ENCODE peak calls at places on chromosomes 16 and 17, in five cellular contexts. N is posterior vena cava, U is NCI-H510A treated with DMSO at 0.1 percent for 48 hours, B is AG20443, Y is heart left ventricle. M is an unnamed sample.
A peak's percentile ranks its signal among the peaks of the same experiment; 100 is the strongest.

GRCh38 chr17:1362964-1363363 is 37.1 kb downstream of the YWHAE start:
- DNase-seq in N (no peak), U (no peak), B (peak; percentile 41), Y (no peak), M (peak; percentile 68)

GRCh38 chr17:65755799-65756198 is 194.4 kb upstream of the AXIN2 start:
- DNase-seq in N (no peak), U (no peak), B (no peak), Y (no peak), M (no peak)

GRCh38 chr17:40107266-40107980 is 7.0 kb upstream of the NR1D1 start:
- DNase-seq in N (no peak), U (no peak), B (no peak), Y (no peak), M (peak; percentile 55)

GRCh38 chr17:60941028-60941427 is 263.4 kb downstream of the BCAS3 start:
- DNase-seq in N (peak; percentile 80), U (no peak), B (peak; percentile 74), Y (peak; percentile 62), M (peak; percentile 90)

GRCh38 chr17:17890773-17891759 is 54.3 kb upstream of the SREBF1 start:
- DNase-seq in N (no peak), U (peak; percentile 76), B (peak; percentile 87), Y (no peak), M (peak; percentile 77)

GRCh38 chr17:80844418-80844990 is 147.1 kb upstream of the CHMP6 start:
- DNase-seq in N (no peak), U (no peak), B (no peak), Y (peak; percentile 56), M (no peak)

GRCh38 chr16:89695086-89695874 is 6.2 kb downstream of the SPATA2L start:
- DNase-seq in N (no peak), U (no peak), B (no peak), Y (no peak), M (no peak)

GRCh38 chr16:86879268-86879667 is 300.9 kb downstream of the FOXL1 start:
- DNase-seq in N (no peak), U (no peak), B (no peak), Y (no peak), M (no peak)

GRCh38 chr16:10888320-10888937 is 11.4 kb downstream of the CIITA start:
- DNase-seq in N (no peak), U (no peak), B (no peak), Y (no peak), M (no peak)

GRCh38 chr16:11667824-11668589 is at the start of gene SNN:
- DNase-seq in N (peak; percentile 96), U (peak; percentile 17), B (peak; percentile 99), Y (peak; percentile 96), M (peak; percentile 93)

GRCh38 chr16:25140459-25140858 is 28.9 kb downstream of the LCMT1 start:
- DNase-seq in N (no peak), U (no peak), B (no peak), Y (no peak), M (no peak)

GRCh38 chr16:64687089-64687488 is 434.8 kb downstream of the CDH11 start:
- DNase-seq in N (no peak), U (no peak), B (no peak), Y (no peak), M (no peak)

GRCh38 chr17:64008830-64009229 is 10.7 kb downstream of the PRR29 start:
- DNase-seq in N (no peak), U (no peak), B (peak; percentile 7), Y (no peak), M (no peak)

GRCh38 chr17:71180801-71181385 is 939.9 kb upstream of the SOX9 start:
- DNase-seq in N (no peak), U (no peak), B (peak; percentile 38), Y (no peak), M (peak; percentile 73)

GRCh38 chr17:78120971-78121800 is 7.4 kb downstream of the TMC6 start:
- DNase-seq in N (no peak), U (no peak), B (no peak), Y (no peak), M (no peak)

GRCh38 chr16:20898938-20899502 is 1.1 kb downstream of the DCUN1D3 start:
- DNase-seq in N (no peak), U (no peak), B (peak; percentile 66), Y (no peak), M (peak; percentile 84)

GRCh38 chr16:66746048-66746447 is 5.4 kb downstream of the DYNC1LI2 start:
- DNase-seq in N (no peak), U (no peak), B (no peak), Y (no peak), M (no peak)

GRCh38 chr16:2537451-2538379 is at the start of gene PDPK1:
- DNase-seq in N (peak; percentile 98), U (peak; percentile 64), B (peak; percentile 96), Y (peak; percentile 98), M (peak; percentile 98)

GRCh38 chr17:35705705-35706104 is 25.7 kb upstream of the RASL10B start:
- DNase-seq in N (no peak), U (no peak), B (no peak), Y (no peak), M (no peak)

GRCh38 chr17:73156166-73156840 is 8.5 kb upstream of the SSTR2 start:
- DNase-seq in N (peak; percentile 88), U (peak; percentile 81), B (peak; percentile 92), Y (peak; percentile 83), M (peak; percentile 85)

GRCh38 chr17:11240041-11240801 is 792 bp upstream of the SHISA6 start:
- DNase-seq in N (no peak), U (no peak), B (peak; percentile 33), Y (no peak), M (peak; percentile 4)

GRCh38 chr17:17509601-17510425 is 13.6 kb upstream of the RASD1 start:
- DNase-seq in N (peak; percentile 67), U (no peak), B (no peak), Y (peak; percentile 44), M (no peak)

GRCh38 chr17:32627233-32628008 is 140.6 kb downstream of the CDK5R1 start:
- DNase-seq in N (no peak), U (peak; percentile 6), B (no peak), Y (no peak), M (peak; percentile 40)

GRCh38 chr17:77124192-77124908 is 16.4 kb upstream of the SEC14L1 start:
- DNase-seq in N (no peak), U (no peak), B (no peak), Y (no peak), M (peak; percentile 69)

GRCh38 chr17:12743046-12743445 is 46.3 kb upstream of the ARHGAP44 start:
- DNase-seq in N (no peak), U (no peak), B (no peak), Y (no peak), M (no peak)